ENCODE peak calls at places on chromosomes 16 and 17, in seven cellular contexts. M is lower lobe of right lung, K is cardiac muscle cell, G is suprapubic skin, J is psoas muscle, Y is upper lobe of left lung, V is body of pancreas. H is an unnamed sample. For H3K27me3, the result is how much of the 10 kb centered on the place peaks cover.

GRCh38 chr17:82458885-82459424 is 414 bp downstream of the NARF start:
- DNase-seq in M (no peak), Y (peak), V (no peak), G (no peak), J (no peak), K (peak), H (no peak)

GRCh38 chr16:23323224-23324030 is 21.3 kb downstream of the SCNN1B start:
- DNase-seq in V (no peak), M (no peak), K (no peak), Y (no peak), J (no peak), G (no peak), H (no peak)

GRCh38 chr16:4465977-4466779 is 8.2 kb downstream of the NMRAL1 start:
- DNase-seq in M (no peak), V (peak), Y (peak), J (no peak), G (no peak), K (no peak), H (no peak)

GRCh38 chr17:11624968-11625367 is 26.7 kb downstream of the DNAH9 start:
- DNase-seq in Y (no peak), V (no peak), K (no peak), M (no peak), J (no peak), G (no peak), H (no peak)

GRCh38 chr17:47687748-47688147 is 6.2 kb upstream of the TBKBP1 start:
- DNase-seq in K (no peak), G (no peak), Y (no peak), V (no peak), J (no peak), M (no peak), H (peak)

GRCh38 chr17:10738516-10739258 is 8.9 kb upstream of the TMEM220 start:
- DNase-seq in V (no peak), G (no peak), Y (no peak), K (no peak), M (no peak), J (no peak), H (no peak)

GRCh38 chr17:2936351-2936750 is 127.1 kb downstream of the OR1D5 start:
- DNase-seq in V (no peak), M (no peak), K (no peak), G (no peak), Y (no peak), J (no peak), H (no peak)

GRCh38 chr16:85249830-85250455 is 137.7 kb upstream of the CIBAR2 start:
- DNase-seq in V (no peak), M (no peak), G (no peak), Y (no peak), K (no peak), J (no peak), H (no peak)

GRCh38 chr17:46742539-46743270 is 75.8 kb downstream of the WNT3 start:
- DNase-seq in M (no peak), V (no peak), J (no peak), G (no peak), Y (peak), K (peak), H (no peak)

GRCh38 chr17:12316021-12316420 is 295.3 kb downstream of the MAP2K4 start:
- DNase-seq in G (no peak), M (no peak), Y (no peak), K (no peak), V (no peak), J (no peak), H (no peak)

GRCh38 chr17:82408288-82408937 is 9.7 kb upstream of the HEXD start:
- DNase-seq in J (no peak), V (no peak), K (no peak), G (no peak), M (no peak), Y (no peak), H (no peak)

GRCh38 chr17:80901319-80901718 is 90.3 kb upstream of the CHMP6 start:
- DNase-seq in G (no peak), M (no peak), J (no peak), K (no peak), Y (no peak), V (no peak), H (no peak)

GRCh38 chr16:23152386-23153178 is 3.3 kb upstream of the USP31 start:
- DNase-seq in M (no peak), J (no peak), V (no peak), Y (no peak), K (no peak), G (no peak), H (no peak)

GRCh38 chr16:12271006-12271405 is 294.5 kb downstream of the SNX29 start:
- DNase-seq in G (no peak), J (no peak), V (peak), K (no peak), Y (no peak), M (no peak), H (peak)

GRCh38 chr16:580946-581498 is 8.8 kb upstream of the RAB40C start:
- DNase-seq in M (no peak), Y (no peak), J (no peak), K (no peak), V (peak), G (no peak), H (no peak)

GRCh38 chr17:76193616-76194015 is 46.7 kb downstream of the RNF157 start:
- DNase-seq in M (no peak), J (no peak), K (no peak), V (no peak), G (no peak), Y (no peak), H (no peak)

GRCh38 chr17:14340968-14341412 is 40.1 kb downstream of the HS3ST3B1 start:
- DNase-seq in G (no peak), K (no peak), J (no peak), Y (no peak), M (no peak), V (no peak), H (no peak)

GRCh38 chr16:72098936-72099335 is 5.3 kb downstream of the DHX38 start:
- DNase-seq in J (no peak), K (no peak), M (no peak), Y (no peak), G (no peak), V (no peak), H (no peak)

GRCh38 chr17:15513859-15514446 is 46.5 kb upstream of the CDRT4 start:
- DNase-seq in G (no peak), Y (no peak), J (no peak), M (no peak), V (no peak), K (no peak), H (no peak)

GRCh38 chr16:67199011-67199807 is at the start of gene ELMO3:
- DNase-seq in G (no peak), Y (peak), M (peak), J (no peak), K (peak), V (peak), H (peak)

GRCh38 chr16:50360779-50361178 is 8.0 kb downstream of the BRD7 start:
- DNase-seq in V (peak), G (no peak), M (no peak), J (no peak), K (no peak), Y (no peak), H (no peak)

GRCh38 chr16:85423631-85424030 is 189.5 kb upstream of the GSE1 start:
- DNase-seq in M (peak), V (peak), J (peak), Y (no peak), G (no peak), K (no peak), H (peak)

GRCh38 chr16:29994613-29995329 is 646 bp downstream of the HIRIP3 start:
- DNase-seq in Y (peak), K (no peak), J (peak), M (no peak), G (peak), V (peak), H (peak)

GRCh38 chr16:397736-398332 is 835 bp downstream of the NME4 start:
- DNase-seq in V (peak), K (peak), M (peak), Y (peak), G (peak), J (peak), H (peak)

GRCh38 chr16:2831203-2831602 is 1.1 kb downstream of the ZG16B start:
- DNase-seq in V (no peak), Y (no peak), K (no peak), M (peak), J (no peak), G (peak), H (no peak)

GRCh38 chr17:38577645-38578173 is 28.0 kb downstream of the SRCIN1 start:
- DNase-seq in G (no peak), V (no peak), K (no peak), J (no peak), Y (no peak), M (no peak), H (no peak)

GRCh38 chr17:38575781-38576180 is 30.0 kb downstream of the SRCIN1 start:
- DNase-seq in V (no peak), Y (no peak), J (no peak), K (no peak), M (no peak), G (no peak), H (no peak)

GRCh38 chr17:38578641-38579480 is 26.9 kb downstream of the SRCIN1 start:
- DNase-seq in J (no peak), V (no peak), G (no peak), K (no peak), Y (no peak), M (no peak), H (no peak)

GRCh38 chr17:38578229-38578628 is 27.5 kb downstream of the SRCIN1 start:
- DNase-seq in M (no peak), Y (no peak), J (no peak), V (no peak), G (no peak), K (no peak), H (no peak)

DNA sequence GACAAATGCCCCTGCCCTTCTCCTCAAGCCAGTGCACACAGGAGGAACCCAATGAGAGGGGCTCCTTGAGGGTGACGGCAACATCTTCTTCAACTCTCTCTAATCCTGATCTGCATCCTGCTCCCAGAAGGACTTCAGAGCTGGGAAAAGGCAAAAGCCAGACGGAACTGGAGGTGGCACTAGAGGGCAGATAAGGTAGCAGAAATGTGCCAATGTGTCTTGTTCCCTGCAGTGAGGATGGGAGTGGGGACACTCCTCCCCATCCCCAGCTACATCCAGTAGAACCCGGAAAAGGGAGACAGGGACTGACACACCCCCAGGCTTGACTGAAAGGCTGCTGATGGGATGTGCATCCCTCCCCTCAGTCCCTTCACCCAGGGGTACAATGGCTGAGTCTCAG is 28.5 kb downstream of the SRCIN1 start:
- DNase-seq in J (no peak), M (no peak), K (no peak), V (no peak), Y (no peak), G (no peak), H (no peak)
- TF ChIP-seq CTCF in J (no peak), M (no peak), K (no peak), V (no peak), Y (no peak), G (no peak), H (no peak)

DNA sequence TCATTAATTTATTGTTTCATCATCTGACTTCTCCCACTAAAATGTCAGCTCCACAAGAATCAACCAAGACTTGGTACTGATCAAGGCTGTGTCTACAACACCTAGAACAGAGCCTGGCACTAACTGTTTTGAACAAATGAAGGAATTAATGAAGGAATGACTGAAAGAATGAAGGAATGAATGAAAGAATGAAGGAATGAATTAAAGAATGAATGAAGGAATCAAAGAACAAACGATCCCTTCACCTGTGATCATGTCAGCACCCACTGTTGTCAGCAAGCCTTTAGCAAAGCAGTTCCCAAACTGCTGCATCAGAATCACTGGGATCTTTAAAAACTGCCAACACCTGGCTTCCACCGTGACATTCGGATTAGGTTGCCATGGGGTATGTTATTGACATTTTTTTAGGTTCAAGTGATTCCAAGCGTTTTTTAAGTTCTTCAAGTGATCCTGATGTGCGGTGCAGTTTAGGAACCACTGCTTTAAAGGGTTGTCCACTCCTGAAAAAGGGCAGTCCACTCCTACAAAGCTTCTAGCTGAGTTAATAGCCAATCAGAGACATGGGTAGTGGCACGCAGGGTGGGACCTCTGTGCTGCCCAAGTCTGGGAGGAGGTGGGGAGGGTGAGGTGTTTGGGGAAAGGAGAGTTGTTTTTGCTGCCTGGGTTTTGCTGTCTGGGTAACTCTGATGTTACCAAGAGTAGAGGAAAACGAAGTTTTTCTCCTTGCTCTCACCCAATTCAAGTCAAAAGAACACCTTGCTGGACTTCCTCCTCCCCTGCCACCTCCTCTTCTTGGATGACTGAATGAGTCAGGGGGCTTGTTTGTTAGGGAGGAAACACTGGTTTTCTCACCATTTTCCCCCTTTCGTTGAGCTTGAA is 89.7 kb downstream of the RAB11FIP4 start:
- DNase-seq in K (no peak), J (no peak), Y (no peak), V (no peak), M (no peak), G (no peak), H (no peak)
- H3K27me3 ChIP-seq in K (under half), J (under half), Y (under half), V (under half), M (under half), G (under half), H (under half)

DNA sequence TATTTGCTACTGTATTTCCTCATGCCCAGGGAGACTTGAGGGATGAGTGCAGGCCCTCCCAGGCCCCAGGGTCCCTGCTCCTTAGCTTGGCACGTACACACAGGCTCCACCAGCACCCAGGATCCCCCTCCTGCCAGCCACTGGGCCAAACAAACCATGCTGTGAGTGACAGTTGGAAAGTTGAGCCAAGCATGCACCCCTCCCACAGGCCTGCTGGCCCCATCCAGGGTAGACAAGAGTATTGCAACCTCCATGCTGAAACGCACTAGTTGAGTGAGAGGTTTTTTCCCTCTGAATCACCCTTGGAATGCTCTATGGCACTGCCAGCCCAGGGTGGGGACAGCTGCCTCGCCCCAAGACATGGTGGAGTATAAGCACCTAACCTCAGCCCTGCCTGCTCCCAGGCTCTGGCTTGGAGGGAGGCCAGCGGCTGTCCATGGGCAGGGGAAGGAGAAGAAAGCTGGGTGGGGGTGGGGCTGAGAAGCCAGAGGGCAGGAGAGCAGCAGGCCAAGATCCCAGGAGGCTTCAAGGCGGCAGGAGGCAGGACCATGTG is 49.6 kb downstream of the PITPNM3 start:
- DNase-seq in K (no peak), Y (peak), G (no peak), M (peak), J (no peak), V (no peak), H (no peak)
- TF ChIP-seq CTCF in K (no peak), Y (no peak), G (no peak), M (no peak), J (no peak), V (no peak), H (no peak)

GRCh38 chr17:45697076-45697475 is 87.0 kb upstream of the CRHR1 start:
- DNase-seq in K (no peak), G (no peak), V (no peak), J (no peak), M (no peak), Y (no peak), H (no peak)

GRCh38 chr17:45692661-45693060 is 91.5 kb upstream of the CRHR1 start:
- DNase-seq in V (no peak), K (no peak), Y (no peak), G (no peak), M (peak), J (no peak), H (no peak)

GRCh38 chr17:45700171-45701090 is 83.7 kb upstream of the CRHR1 start:
- DNase-seq in K (no peak), Y (no peak), J (no peak), G (no peak), M (no peak), V (no peak), H (no peak)

GRCh38 chr17:45693792-45694191 is 90.3 kb upstream of the CRHR1 start:
- DNase-seq in M (no peak), G (no peak), V (no peak), J (no peak), Y (no peak), K (no peak), H (no peak)

DNA sequence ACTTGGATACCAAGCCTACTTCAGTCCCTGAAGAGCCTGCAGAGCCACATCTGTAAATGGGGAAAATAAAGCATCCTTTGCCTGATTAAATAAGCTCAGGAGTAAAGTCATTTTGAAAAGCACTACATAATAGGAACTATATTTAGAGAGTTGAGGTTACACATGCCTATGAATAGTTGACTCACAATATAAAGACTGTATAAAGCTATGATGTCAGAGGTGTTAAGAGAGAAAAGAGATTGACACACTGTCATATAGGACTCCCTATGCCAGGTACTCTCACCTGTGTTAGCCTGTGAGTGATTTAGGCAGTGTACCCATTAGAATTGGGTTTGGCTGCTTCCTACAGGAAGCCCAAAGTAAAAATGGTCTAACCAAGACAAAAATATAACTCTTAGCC is 87.7 kb upstream of the CRHR1 start:
- DNase-seq in K (no peak), G (no peak), M (no peak), Y (no peak), J (no peak), V (no peak), H (no peak)
- H3K27me3 ChIP-seq in K (under half), G (under half), M (under half), Y (under half), J (under half), V (under half), H (under half)

DNA sequence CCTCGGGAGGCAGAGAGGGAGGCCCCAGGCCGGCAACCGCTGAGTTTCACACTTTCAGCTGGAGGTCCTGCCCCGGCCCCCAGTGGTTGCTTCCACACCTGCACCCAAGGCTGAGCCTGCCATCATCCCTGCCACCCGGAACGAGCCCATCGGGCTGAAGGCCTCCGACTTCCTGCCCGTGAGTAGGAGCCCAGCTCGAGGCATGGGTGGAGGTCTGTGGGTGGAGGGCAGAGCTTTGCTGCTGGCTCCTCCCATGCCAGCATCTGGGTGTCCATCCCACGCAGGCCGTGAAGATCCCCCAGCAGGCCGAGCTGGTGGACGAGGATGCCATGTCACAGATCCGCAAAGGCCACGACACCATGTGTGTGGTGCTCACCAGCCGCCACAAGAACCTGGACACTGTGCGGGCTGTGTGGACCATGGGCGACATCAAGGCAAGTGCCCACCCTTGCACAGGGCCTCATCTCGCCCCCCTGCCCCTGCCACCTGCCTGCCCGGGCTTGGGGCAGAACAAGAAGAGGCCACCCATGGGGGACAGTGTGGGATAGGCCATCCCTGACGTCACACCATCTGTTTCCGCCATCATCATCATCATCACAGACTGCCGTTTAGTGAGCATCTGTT is 19.6 kb downstream of the KATNB1 start:
- DNase-seq in G (no peak), V (peak), K (no peak), Y (no peak), M (peak), J (peak), H (no peak)
- TF ChIP-seq CTCF in G (no peak), V (no peak), K (no peak), Y (no peak), M (no peak), J (no peak), H (no peak)

DNA sequence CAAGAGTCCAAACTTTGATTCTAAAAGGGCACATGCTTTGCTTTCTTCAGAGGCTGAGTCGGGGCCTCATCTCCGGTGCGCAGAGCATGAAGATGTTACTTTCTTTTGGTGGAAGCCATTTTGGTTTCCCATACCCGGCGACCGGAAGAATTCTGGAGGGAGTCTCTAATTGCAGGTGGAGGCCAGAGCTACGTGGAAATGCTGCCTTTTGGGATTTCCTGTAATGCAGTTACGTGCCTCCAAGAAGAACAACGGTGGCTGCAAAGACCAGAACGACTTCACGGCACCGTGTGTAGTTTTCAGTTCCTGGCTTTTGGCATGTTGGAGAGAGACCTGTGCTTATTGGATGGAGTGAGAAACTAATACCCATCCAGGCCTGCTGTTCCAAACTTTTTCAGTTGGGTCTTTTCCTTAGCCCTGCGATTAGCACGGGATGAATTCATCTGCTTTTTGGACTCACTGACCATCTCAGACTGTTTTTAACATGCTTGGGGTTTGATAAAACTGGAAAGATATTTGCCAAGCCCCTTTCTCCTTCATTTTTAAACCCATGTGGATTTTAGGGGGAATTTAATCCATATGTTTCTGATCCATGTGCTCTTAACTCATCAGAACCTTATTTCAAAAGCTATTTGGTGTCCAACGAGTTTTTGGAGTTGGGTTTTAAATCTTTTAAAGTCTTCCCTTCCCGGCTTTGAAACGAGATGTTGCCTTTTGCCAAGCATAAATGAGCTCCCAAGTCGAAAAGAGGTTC is 19.0 kb downstream of the FOXL1 start:
- DNase-seq in J (no peak), V (no peak), G (no peak), K (no peak), Y (no peak), M (no peak), H (no peak)
- H3K27me3 ChIP-seq in J (under half), V (under half), G (half or more), K (under half), Y (under half), M (under half), H (under half)

H was measured in Caco-2.